ENCODE peak calls at places on chromosome 12, in four cellular contexts. K is GM12878, Q is HepG2, H is K562. E is an unnamed sample.

GRCh38 chr12:117854339-117855012 is 114.3 kb downstream of the KSR2 start:
- DNase-seq in Q (peak), H (peak), K (no peak), E (peak)

GRCh38 chr12:23834076-23834475 is 115.4 kb downstream of the SOX5 start:
- DNase-seq in K (no peak), Q (no peak), H (no peak), E (no peak)

GRCh38 chr12:53201170-53201541 is 5.9 kb downstream of the ITGB7 start:
- DNase-seq in H (peak), K (no peak), Q (no peak), E (no peak)

GRCh38 chr12:88993655-88994054 is 358.6 kb downstream of the DUSP6 start:
- DNase-seq in Q (peak), H (peak), K (no peak), E (peak)

GRCh38 chr12:2922329-2922728 is 31.6 kb downstream of the TULP3 start:
- DNase-seq in K (no peak), Q (no peak), H (no peak), E (no peak)

GRCh38 chr12:115213118-115213517 is 529.1 kb upstream of the TBX3 start:
- DNase-seq in Q (no peak), H (no peak), K (no peak), E (no peak)

GRCh38 chr12:85448548-85449139 is 168.6 kb downstream of the ALX1 start:
- DNase-seq in K (no peak), H (no peak), Q (no peak), E (no peak)

GRCh38 chr12:69933115-69933552 is 108.1 kb downstream of the MYRFL start:
- DNase-seq in K (no peak), H (no peak), Q (no peak), E (no peak)

GRCh38 chr12:122646568-122647220 is 56.5 kb downstream of the HCAR2 start:
- DNase-seq in Q (no peak), K (peak), H (no peak), E (no peak)

DNA sequence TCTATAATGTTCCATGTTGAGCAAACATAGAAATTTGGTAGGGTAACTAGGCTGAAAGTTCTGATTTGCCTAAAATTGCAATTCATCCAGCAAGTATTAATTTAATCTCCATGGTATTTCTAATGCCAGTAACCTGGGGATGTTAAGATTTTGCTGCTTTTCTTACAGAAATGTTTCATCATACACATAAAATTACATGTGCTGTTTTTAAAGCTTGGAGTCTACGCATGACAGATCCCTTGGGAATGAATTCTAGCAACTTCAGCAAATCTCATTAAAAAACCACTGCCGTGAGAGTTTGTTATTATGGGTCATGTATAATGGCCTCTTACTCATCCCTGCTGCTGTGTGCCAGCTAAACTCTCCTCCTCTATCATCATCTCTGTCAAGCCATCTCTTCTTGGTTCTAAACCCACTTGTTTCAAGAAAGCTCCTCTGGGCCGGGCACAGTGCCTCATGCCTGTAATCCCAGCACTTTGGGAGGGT is 61.1 kb upstream of the METAP2 start:
- DNase-seq in K (no peak), Q (no peak), H (no peak), E (no peak)
- TF ChIP-seq FOXK2 in K (no peak), Q (no peak), H (no peak), E (no peak)

GRCh38 chr12:21938879-21939278 is 2.3 kb downstream of the ABCC9 start:
- DNase-seq in Q (no peak), K (no peak), H (no peak), E (no peak)

GRCh38 chr12:21933656-21934055 is 7.6 kb downstream of the ABCC9 start:
- DNase-seq in H (no peak), Q (no peak), K (no peak), E (no peak)

GRCh38 chr12:21939435-21939834 is 1.8 kb downstream of the ABCC9 start:
- DNase-seq in H (peak), Q (no peak), K (no peak), E (peak)

DNA sequence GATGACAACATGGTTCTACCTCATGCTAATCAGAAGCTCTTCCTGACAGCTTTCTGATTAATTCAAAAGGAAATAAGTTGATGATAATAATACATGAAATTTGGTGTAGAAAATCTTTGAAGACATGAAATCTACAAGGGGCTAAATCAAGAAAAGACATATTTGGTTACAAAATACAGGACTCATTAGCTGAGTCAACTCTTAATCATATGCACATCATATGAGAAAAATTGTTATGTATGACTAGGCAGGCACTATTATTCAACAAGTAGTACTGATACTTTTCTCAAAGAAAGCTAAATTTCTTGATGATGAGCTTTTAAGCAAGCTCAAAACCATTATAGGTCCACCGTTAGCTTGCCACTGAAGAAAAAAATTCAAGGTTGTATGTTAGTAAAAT is 7.1 kb downstream of the ABCC9 start:
- DNase-seq in K (no peak), Q (no peak), H (no peak), E (no peak)
- TF ChIP-seq FOXK2 in K (no peak), Q (no peak), H (no peak), E (no peak)

GRCh38 chr12:45131506-45131905 is 80.6 kb upstream of the DBX2 start:
- DNase-seq in Q (no peak), K (no peak), H (no peak), E (no peak)

GRCh38 chr12:45128637-45129036 is 77.7 kb upstream of the DBX2 start:
- DNase-seq in Q (no peak), K (no peak), H (no peak), E (no peak)

GRCh38 chr12:45125997-45126396 is 75.1 kb upstream of the DBX2 start:
- DNase-seq in Q (no peak), K (no peak), H (no peak), E (no peak)

GRCh38 chr12:45130881-45131281 is 80.0 kb upstream of the DBX2 start:
- DNase-seq in H (peak), Q (peak), K (peak), E (peak)
- TF ChIP-seq FOXK2 in H (no peak), Q (no peak), K (no peak), E (no peak)

GRCh38 chr12:49543914-49544815 is 5.3 kb downstream of the KCNH3 start:
- DNase-seq in Q (no peak), K (no peak), H (no peak), E (no peak)
- TF ChIP-seq FOXK2 in Q (no peak), K (no peak), H (no peak), E (no peak)

DNA sequence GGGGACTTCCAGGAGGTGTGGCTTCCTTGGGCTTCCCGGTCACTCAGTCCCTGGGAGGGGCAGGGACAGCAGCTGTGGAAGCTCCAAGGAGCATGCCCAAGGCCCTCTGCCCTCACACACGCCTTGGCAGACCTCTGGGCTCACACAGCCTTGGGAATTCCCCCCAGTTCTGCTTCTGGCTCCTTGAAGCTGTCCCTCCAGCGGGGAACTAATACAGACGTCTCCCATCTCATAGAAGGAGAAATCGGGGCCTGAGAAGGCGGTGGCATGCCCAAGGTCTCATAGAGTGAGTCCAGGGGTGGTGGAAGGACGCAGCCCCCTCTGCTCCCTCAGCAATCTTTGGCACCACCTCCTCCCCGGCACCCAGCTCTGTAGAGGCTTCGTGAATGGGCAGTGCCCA is 15.7 kb upstream of the TMEM119 start:
- DNase-seq in K (no peak), H (no peak), Q (no peak), E (no peak)
- TF ChIP-seq FOXK2 in K (no peak), H (no peak), Q (no peak), E (no peak)

DNA sequence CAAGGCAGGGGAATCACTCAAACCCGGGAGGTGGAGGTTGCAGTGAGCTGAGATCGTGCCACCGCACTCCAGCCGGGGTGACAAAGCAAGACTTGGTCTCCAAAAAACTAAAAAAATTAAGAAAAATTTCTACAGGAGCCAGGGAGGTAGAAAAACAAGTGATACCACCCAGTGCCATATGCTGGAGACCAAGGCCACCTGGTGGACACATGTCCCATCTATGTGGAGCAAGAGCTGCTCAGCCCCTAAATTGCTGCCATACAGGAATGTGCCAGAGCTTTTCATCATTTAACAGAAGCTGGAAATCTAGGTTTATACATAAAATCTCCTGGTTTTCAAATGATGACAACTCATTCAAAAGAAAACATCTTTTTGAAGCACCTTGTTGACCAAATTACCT is 61.4 kb upstream of the ELK3 start:
- DNase-seq in K (no peak), Q (peak), H (no peak), E (peak)
- TF ChIP-seq FOXK2 in K (no peak), Q (no peak), H (no peak), E (no peak)

E was measured in HEK293T.